ENCODE peak calls at places on chromosomes 5 and 9, in five cellular contexts. R, D, I, F and Q are unnamed samples. For H3K4me1, the result is how much of the 10 kb centered on the place peaks cover.

GRCh38 chr5:41128291-41128690 is 57.1 kb upstream of the MROH2B start:
- DNase-seq in R (no peak), D (no peak), I (no peak), F (no peak), Q (no peak)

GRCh38 chr5:67425514-67425913 is 228.9 kb upstream of the CD180 start:
- DNase-seq in R (no peak), D (no peak), I (no peak), F (no peak), Q (no peak)

GRCh38 chr9:125430161-125430485 is 168.5 kb downstream of the GAPVD1 start:
- DNase-seq in R (no peak), D (no peak), I (no peak), F (no peak), Q (no peak)

GRCh38 chr5:143433680-143434079 is 30.2 kb upstream of the NR3C1 start:
- DNase-seq in R (no peak), D (no peak), I (no peak), F (no peak), Q (no peak)

GRCh38 chr5:126280343-126280742 is 142.9 kb upstream of the GRAMD2B start:
- DNase-seq in R (no peak), D (no peak), I (no peak), F (no peak), Q (peak)

GRCh38 chr9:4507731-4508130 is 17.5 kb downstream of the SLC1A1 start:
- DNase-seq in R (no peak), D (no peak), I (no peak), F (no peak), Q (no peak)

GRCh38 chr5:19855453-19855852 is 132.5 kb downstream of the CDH18 start:
- DNase-seq in R (no peak), D (no peak), I (no peak), F (no peak), Q (no peak)

GRCh38 chr9:28624771-28625170 is 1051.5 kb upstream of the C9orf72 start:
- DNase-seq in R (no peak), D (no peak), I (no peak), F (no peak), Q (no peak)

GRCh38 chr9:137237759-137238726 is 3.0 kb upstream of the TUBB4B start:
- DNase-seq in R (no peak), D (no peak), I (no peak), F (no peak), Q (no peak)

GRCh38 chr9:81082251-81082650 is 607.1 kb downstream of the TLE1 start:
- DNase-seq in R (no peak), D (no peak), I (no peak), F (no peak), Q (no peak)

GRCh38 chr5:180649297-180650039 is at the start of gene FLT4:
- DNase-seq in R (no peak), D (no peak), I (no peak), F (no peak), Q (peak)

GRCh38 chr5:62722360-62722759 is 143.7 kb downstream of the LRRC70 start:
- DNase-seq in R (no peak), D (no peak), I (no peak), F (no peak), Q (no peak)

GRCh38 chr5:33422191-33422590 is 18.6 kb upstream of the TARS1 start:
- DNase-seq in R (no peak), D (no peak), I (no peak), F (no peak), Q (no peak)

GRCh38 chr9:14205463-14205862 is 108.5 kb downstream of the NFIB start:
- DNase-seq in R (no peak), D (no peak), I (no peak), F (no peak), Q (no peak)

GRCh38 chr5:93017854-93018253 is 563.2 kb downstream of the NR2F1-AS1 start:
- DNase-seq in R (no peak), D (no peak), I (no peak), F (no peak), Q (no peak)

DNA sequence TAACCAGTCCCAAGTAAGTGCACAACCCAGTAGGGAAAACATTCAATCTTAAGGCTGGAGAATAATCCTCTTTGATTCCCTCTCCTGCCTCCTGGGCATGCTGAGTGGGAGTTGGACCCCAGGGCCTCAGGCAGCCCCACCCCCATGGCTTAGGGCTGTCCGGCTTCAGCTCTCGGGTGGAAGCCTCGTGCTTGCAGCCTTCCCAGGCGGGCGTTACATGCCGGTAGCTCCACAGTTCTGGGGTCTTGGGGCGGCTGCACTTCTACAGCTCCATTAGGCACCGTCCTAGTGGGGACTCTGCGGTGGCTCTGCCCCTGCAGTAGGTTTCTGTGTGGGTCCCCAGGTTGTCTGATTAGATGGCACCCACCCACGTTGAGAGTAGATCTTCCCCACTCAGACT is 10.1 kb downstream of the GLIPR2 start:
- DNase-seq in R (no peak), D (no peak), I (no peak), F (no peak), Q (no peak)
- H3K4me1 ChIP-seq in R (half or more), D (under half), I (under half), F (under half), Q (half or more)

DNA sequence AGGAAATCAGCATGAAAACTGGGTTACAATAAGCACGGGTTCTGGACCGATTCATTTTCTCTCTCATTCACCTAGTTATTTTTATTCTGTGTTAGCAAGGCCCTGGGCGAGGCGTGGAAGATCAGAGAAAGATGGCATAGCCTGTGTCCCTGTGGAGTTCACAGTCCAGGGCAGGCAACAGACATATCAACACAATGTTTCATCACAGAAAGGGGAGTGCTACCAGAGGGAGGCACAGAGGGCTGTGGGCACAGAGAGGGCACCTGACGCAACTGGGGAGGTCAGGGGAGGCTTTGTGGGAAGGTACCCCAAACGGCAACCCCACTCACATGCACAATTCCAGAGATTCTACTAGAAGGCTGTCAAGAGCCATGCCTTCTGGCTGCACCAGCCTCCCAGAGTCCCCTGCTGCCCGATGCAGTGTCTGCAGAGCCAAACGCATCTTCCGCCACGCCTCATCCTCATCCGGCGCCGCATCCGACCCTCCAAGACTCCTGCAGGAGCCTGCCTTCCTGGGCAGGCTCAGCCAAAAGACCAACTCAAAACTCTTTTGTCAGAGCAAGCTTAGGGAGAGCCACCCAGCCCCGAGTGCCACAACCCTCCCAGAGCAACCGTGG is 1.4 kb downstream of the FAM193B start:
- DNase-seq in R (no peak), D (no peak), I (no peak), F (no peak), Q (no peak)
- H3K27ac ChIP-seq in R (no peak), D (peak), I (peak), F (peak), Q (peak)

DNA sequence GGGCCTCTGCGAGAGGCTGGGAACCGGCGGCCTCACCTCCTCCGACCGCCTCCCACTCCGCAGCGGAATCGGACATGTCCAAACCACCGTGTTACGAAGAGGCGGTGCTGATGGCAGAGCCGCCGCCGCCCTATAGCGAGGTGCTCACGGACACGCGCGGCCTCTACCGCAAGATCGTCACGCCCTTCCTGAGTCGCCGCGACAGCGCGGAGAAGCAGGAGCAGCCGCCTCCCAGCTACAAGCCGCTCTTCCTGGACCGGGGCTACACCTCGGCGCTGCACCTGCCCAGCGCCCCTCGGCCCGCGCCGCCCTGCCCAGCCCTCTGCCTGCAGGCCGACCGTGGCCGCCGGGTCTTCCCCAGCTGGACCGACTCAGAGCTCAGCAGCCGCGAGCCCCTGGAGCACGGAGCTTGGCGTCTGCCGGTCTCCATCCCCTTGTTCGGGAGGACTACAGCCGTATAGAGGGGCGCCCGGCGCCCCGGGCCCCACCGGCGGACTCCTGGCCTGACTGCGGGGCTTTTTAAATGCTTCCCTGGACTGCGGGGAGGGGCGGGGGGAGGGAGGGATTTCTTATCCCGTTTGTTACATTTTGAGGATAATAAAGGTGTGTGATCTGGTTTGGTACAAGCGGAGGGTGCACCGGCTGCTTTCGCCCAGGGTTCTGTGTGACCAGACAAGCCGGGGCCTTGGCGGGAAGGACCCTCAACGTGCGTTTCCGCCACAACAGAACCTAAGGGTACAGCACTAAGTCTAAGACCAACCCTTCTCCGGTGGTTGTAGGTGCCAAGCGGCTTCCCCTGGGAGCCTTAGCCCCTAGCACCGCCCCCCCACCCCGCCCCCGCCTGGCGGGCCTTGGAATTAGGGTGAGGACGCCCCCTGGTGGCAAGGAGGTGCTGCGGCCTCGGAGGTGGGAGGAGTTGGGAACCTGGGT is 9.3 kb downstream of the PRR7 start:
- DNase-seq in R (peak), D (peak), I (peak), F (peak), Q (peak)
- H3K4me1 ChIP-seq in R (under half), D (under half), I (under half), F (under half), Q (under half)

GRCh38 chr9:95190413-95190812 is 127.1 kb downstream of the FANCC start:
- DNase-seq in R (no peak), D (no peak), I (no peak), F (no peak), Q (no peak)
- H3K27ac ChIP-seq in R (no peak), D (peak), I (no peak), F (no peak), Q (no peak)

DNA sequence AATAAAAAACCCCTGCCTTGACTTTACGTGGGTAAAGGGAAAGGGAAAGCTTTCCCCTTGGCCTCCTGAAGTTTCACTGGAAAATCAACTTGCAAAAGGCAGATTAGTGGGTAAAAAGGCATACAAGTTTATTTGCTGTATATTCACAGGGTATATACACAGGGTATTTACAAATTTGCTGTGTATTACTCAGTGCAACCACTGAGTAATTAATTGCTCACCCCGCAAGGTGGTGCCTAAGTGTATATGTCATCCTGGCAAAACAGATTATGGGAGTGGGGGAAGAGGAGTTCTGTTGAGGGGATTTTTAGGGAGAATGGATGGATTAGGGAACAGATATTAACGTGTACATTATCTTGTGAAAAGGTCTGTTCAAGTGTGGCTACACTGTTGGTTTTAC is 7.1 kb upstream of the RARS1 start:
- DNase-seq in R (no peak), D (no peak), I (no peak), F (no peak), Q (no peak)
- H3K4me1 ChIP-seq in R (under half), D (under half), I (under half), F (under half), Q (under half)

DNA sequence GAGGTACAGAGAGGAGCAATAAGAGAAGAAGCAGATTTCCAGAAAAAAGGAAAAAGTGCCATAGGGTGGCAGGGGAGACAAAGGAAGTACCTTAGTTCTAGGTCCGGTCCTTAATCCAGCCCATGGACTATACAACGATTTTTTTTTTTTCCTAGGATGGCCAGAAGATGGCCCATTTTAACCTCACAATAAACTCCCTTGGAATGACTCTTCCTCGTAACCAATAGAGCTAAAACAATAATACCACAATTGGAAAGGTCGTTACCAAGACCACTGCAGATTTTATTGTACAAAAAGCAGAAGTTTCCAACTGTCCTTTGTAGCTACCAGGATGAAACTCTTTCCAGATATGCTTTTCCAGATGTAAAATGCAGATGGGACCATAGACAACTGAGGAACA is 34.4 kb upstream of the SSBP2 start:
- DNase-seq in R (no peak), D (no peak), I (no peak), F (no peak), Q (no peak)
- H3K27ac ChIP-seq in R (no peak), D (no peak), I (no peak), F (no peak), Q (no peak)

DNA sequence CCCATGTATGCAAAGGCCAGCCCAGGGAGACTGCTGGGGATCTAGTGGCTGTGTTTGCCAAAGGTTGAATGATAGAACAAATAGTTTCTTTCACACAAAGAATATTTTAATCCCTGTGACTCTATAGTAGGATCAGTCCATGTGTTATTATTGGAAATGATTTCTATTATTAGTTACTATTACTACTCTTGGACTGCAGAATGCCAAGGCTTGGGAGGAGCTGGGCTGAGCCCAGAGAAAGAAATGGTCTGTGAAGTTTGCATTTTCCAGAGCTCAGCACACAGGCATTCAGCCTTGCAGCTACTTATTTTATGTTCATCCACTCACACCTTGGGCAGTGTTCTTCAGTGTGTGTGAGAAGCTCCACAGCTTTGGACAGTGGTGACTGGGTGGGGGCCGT is 583.1 kb downstream of the CCDC171 start:
- DNase-seq in R (no peak), D (no peak), I (no peak), F (no peak), Q (no peak)
- H3K4me1 ChIP-seq in R (under half), D (under half), I (under half), F (under half), Q (under half)